ENCODE peak calls at places on chromosomes 3 and 15, in ten cellular contexts. F, L, A, I, T, M, J, W, Q and B are unnamed samples. For H3K4me1 and H3K27me3, the result is how much of the 10 kb centered on the place peaks cover.

GRCh38 chr3:21435871-21436270 is 315.1 kb downstream of the ZNF385D start:
- DNase-seq in F (no peak), L (no peak), A (peak), I (no peak), T (no peak), M (no peak), J (peak), W (no peak), Q (no peak), B (peak)

GRCh38 chr15:63089260-63090043 is 32.2 kb upstream of the LACTB start:
- DNase-seq in F (no peak), L (peak), A (peak), I (peak), T (no peak), M (peak), J (peak), W (peak), Q (no peak), B (no peak)

GRCh38 chr3:183253364-183253960 is 409 bp downstream of the B3GNT5 start:
- DNase-seq in F (peak), L (peak), A (peak), I (peak), T (no peak), M (peak), J (peak), W (peak), Q (peak), B (no peak)

GRCh38 chr3:183577336-183577735 is 21.8 kb upstream of the KLHL6 start:
- DNase-seq in F (no peak), L (no peak), A (no peak), I (no peak), T (no peak), M (no peak), J (no peak), W (no peak), Q (no peak), B (no peak)

GRCh38 chr3:12280333-12280732 is 8.5 kb upstream of the PPARG start:
- DNase-seq in F (no peak), L (no peak), A (no peak), I (no peak), T (no peak), M (no peak), J (no peak), W (no peak), Q (no peak), B (no peak)

GRCh38 chr3:73188707-73189106 is 127.2 kb downstream of the EBLN2 start:
- DNase-seq in F (no peak), L (no peak), A (no peak), I (no peak), T (no peak), M (no peak), J (no peak), W (no peak), Q (no peak), B (no peak)

GRCh38 chr3:128618398-128618726 is 32.3 kb downstream of the RPN1 start:
- DNase-seq in F (no peak), L (no peak), A (peak), I (no peak), T (no peak), M (no peak), J (no peak), W (peak), Q (no peak), B (no peak)

GRCh38 chr3:183485585-183485984 is 57.2 kb upstream of the MCF2L2 start:
- DNase-seq in F (no peak), L (no peak), A (no peak), I (no peak), T (peak), M (no peak), J (no peak), W (no peak), Q (no peak), B (no peak)

GRCh38 chr3:114902691-114903101 is 244.4 kb downstream of the ZBTB20 start:
- DNase-seq in F (no peak), L (no peak), A (peak), I (peak), T (no peak), M (no peak), J (peak), W (peak), Q (no peak), B (peak)

GRCh38 chr3:72398781-72399180 is 449.5 kb downstream of the SHQ1 start:
- DNase-seq in F (no peak), L (no peak), A (no peak), I (no peak), T (no peak), M (no peak), J (no peak), W (no peak), Q (no peak), B (no peak)

GRCh38 chr15:82680200-82681102 is 29.2 kb downstream of the AP3B2 start:
- DNase-seq in F (peak), L (no peak), A (no peak), I (peak), T (peak), M (no peak), J (no peak), W (no peak), Q (no peak), B (peak)

DNA sequence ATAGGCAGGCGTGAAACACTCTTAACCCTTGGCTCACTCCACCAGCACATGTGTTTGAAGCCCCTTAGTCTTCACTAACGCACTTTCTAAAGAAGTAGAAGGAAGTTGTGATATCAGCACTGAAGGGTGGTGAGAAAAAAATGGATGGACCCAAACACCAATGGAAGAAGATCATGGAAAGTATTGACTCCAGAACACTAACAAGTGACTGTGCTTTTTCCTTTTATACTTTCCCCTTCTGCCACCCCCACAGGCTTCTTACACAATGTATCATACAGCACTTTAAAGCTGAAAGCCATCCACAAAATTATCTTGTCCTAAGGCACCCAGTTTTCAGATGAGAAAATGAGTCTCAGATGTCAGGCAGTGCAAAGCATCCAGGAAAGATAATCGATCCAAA is 93.9 kb upstream of the PHLDB2 start:
- DNase-seq in F (no peak), L (no peak), A (peak), I (no peak), T (no peak), M (no peak), J (no peak), W (peak), Q (no peak), B (no peak)
- H3K4me1 ChIP-seq in F (under half), L (under half), A (half or more), I (under half), T (under half), M (half or more), J (under half), W (under half), Q (under half), B (half or more)

GRCh38 chr3:134222835-134223234 is 27.8 kb downstream of the RYK start:
- DNase-seq in F (no peak), L (no peak), A (no peak), I (no peak), T (no peak), M (no peak), J (no peak), W (no peak), Q (no peak), B (no peak)
- H3K27me3 ChIP-seq in F (under half), L (under half), A (under half), I (under half), T (under half), M (under half), J (under half), W (under half), Q (under half), B (under half)

DNA sequence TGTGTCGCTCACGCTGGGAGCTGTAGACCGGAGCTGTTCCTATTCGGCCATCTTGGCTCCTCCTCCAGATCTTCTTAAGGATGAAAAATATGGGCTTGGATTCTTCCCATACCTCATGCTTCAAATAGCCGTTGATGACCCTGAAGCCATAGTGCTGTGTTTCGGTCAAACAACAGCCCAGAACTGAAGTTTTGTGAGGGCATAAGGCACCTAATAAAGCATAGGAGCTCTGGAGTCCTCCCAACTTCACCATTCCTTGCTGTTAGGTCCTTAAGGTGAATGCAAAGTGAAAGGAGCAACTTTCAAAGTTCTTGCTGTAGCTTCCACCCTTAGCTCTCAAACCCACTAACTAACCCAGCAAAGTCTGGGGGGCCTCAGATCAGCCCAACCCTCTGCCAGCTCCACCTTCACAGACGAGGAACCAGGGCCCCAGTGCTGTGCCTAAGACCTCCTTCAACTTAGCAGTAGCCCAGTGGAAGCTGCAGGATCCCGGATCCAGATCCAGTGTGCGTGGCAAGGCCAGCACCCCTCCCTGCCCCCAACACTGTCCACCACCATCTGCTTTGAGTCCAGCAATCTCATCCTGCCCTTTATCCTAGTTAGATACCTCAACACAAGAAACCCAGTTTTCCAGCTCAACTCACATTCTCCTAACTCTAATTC is at the start of gene GRK7:
- DNase-seq in F (no peak), L (no peak), A (no peak), I (no peak), T (no peak), M (no peak), J (no peak), W (no peak), Q (no peak), B (no peak)
- H3K4me1 ChIP-seq in F (under half), L (under half), A (under half), I (under half), T (under half), M (under half), J (under half), W (under half), Q (under half), B (under half)

DNA sequence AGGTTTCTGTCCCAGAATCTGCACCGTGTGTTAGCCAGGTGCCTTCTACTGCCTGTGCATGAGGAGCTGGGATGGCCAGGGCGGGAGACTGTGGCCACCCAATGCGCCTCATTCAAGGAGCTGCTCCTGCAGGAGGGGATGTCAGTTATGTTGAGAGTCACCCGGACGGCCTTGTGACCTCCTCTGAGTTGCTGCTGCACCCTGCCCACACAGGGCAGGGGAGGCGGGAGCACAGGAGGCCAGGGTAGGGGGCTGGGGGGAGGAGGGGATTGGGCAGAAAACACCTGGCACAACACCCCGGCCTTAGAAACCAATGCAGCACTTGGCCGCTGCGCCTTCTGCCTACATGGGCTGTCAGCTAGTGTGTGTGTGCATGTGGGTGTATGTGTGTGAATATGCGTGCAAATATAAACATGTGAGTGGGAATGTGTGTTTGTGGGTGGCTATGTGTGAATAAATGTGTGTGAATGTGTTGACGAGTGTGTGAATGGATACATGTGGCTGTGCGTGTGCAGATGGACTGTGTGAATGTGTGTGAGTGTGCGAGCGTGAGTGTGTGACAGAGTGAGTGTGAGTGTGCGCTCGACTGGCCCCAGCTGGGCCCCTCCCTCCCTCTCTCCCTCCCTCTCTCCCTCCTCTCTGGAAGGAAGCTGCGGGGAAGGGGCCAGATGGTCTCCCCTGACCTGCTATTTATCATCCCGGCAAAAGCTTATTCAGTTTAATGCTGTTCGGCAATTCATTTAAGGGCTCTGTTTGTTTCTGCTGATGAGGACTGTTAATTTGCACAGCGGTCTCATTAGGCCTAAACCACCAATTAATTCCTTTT is 106.9 kb downstream of the TLE3 start:
- DNase-seq in F (no peak), L (no peak), A (no peak), I (no peak), T (no peak), M (no peak), J (no peak), W (no peak), Q (no peak), B (no peak)
- H3K27me3 ChIP-seq in F (under half), L (under half), A (under half), I (under half), T (under half), M (half or more), J (half or more), W (half or more), Q (under half), B (half or more)

DNA sequence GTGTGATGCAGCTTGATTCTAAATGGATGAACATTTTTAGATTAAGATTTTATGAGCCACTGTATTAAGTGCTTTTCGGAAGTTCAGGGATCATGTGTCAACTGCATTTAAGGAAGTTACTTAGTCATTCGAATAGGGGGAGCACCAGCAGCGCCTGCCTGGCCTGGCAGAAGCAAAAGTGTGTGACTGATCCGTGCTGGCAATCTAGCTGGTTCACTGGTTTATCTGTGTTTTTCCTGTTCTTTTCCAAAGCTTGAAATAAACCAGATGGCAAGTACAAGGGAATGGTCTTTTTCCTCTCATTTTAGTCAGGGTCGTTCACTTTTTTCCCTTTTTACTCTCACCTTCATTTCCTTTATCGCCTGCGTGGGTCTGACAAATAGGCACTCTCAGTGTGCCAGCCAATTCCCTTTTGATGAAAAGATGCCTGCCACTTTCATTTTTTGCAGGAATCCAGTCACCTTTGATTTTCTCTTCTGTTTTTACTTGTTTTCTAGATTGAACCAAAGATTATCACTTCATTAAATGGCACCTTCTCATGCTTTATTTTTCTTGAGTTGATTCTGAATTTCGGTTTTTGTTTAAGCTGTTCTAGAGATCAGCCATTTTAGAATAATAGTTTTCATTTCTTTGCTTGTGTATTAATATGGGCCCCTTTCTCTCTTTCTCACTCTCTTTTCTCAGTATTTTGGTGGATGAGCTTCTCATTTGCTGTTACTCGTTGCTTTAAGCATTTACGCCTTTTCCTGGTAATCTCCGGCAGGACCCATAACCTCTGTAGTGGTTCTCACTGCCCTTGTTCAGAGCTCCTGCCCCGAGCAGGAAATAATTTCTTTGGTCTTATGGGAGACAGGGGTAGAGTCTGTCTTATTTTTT is 2.8 kb downstream of the ABHD2 start:
- DNase-seq in F (peak), L (peak), A (peak), I (peak), T (peak), M (peak), J (peak), W (peak), Q (peak), B (no peak)
- H3K4me1 ChIP-seq in F (under half), L (under half), A (under half), I (half or more), T (under half), M (half or more), J (under half), W (under half), Q (under half), B (under half)

DNA sequence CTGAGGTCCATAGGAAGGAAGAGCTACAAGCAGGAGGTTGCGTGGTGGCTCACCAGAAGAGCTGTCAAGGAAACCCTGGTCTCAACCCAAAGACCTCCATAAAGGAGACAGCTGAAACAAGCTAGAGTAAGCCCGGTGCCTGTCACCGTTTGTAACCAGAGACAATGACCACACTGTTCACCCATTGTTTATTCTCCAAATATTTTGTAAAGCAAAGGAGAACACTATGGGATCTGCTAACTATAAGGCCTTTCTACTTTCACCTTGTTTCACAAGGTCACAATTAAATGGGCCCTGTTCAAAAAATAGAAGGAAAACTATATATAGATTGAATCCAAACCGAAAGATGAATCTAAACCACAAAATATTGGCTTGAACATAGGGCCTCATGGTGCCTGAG is 128.9 kb upstream of the TPRG1 start:
- DNase-seq in F (no peak), L (no peak), A (no peak), I (no peak), T (no peak), M (no peak), J (no peak), W (no peak), Q (no peak), B (no peak)
- H3K27me3 ChIP-seq in F (under half), L (under half), A (under half), I (under half), T (under half), M (under half), J (under half), W (under half), Q (under half), B (under half)

DNA sequence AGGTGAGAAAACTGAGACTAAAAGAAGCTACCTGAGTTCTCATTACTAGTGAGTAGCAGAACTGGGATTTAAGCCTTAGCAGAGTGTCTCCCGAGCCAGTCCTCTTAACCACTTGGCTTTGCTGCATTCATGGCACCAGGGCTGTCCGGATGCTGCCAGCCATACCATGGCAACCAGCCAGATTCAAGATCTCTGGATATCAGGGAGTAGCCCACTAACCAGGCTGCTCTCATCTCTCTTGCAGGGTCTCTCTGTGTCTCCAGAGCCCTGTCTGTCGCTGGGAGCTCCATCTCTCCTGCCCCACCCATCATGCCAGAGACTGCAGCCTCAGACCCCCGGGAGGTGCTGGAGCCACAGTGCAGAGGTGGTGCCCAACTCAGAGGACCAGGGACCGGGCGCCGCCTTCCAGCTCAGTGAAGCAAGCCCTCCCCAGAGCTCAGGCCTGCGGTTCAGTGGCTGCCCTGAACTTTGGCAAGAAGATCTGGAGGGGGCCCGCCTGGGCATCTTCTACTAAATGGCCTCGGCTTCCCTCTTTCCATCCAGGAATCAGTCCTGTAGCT is 1.8 kb downstream of the MESP2 start:
- DNase-seq in F (no peak), L (no peak), A (no peak), I (no peak), T (no peak), M (no peak), J (no peak), W (no peak), Q (no peak), B (no peak)
- H3K4me1 ChIP-seq in F (under half), L (under half), A (under half), I (under half), T (under half), M (under half), J (under half), W (under half), Q (under half), B (under half)

DNA sequence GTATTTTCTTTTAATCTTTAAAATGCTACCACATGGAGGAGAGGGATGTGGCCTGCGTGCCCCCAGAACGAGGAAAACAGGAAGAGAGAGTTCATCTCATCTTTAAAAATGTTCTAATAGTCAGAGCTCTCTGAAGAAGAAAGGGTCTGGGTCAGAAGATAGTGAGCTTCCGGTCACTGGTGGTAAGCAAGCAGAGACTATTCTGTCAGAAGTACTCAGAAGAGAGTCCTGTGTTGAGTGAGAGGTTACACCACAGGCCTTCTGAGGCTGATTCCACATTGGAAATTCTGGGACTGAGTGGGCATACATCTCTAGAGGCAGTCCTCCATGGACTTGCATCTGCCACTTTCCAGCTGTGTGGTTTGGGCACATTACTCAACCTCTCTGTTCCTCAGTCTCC is 82.2 kb upstream of the SLC6A1 start:
- DNase-seq in F (no peak), L (no peak), A (no peak), I (no peak), T (no peak), M (no peak), J (no peak), W (no peak), Q (no peak), B (no peak)
- H3K27me3 ChIP-seq in F (under half), L (under half), A (under half), I (under half), T (under half), M (half or more), J (under half), W (under half), Q (under half), B (under half)

DNA sequence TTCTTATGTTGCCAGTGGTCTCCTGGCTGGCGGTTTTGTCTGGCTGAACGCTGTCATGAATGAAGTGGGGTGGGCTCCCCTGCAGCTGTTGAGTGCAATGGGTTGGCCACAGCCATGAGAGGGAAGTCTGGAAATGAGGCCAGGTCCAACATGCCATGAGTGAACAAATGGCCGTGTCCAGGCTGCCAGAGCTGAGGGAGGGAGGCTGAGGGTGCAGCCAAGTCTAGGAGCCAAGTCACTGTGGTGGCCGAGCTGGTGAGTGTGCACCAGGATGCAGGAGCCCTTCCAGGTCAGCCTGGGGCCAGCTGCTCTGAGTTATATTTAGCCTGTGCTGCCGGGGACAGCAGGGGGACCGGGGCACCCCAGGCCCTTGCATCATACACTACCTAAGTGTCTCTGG is 24.7 kb upstream of the PRR23E start:
- DNase-seq in F (no peak), L (no peak), A (no peak), I (peak), T (no peak), M (peak), J (no peak), W (no peak), Q (no peak), B (no peak)
- H3K4me1 ChIP-seq in F (under half), L (under half), A (under half), I (under half), T (under half), M (under half), J (under half), W (under half), Q (under half), B (under half)